ENCODE peak calls at places on chromosomes 4 and X, in six cellular contexts. Z is esophagus squamous epithelium, U is adrenal gland, R is heart left ventricle, C is A549, W is testis. H is an unnamed sample.

GRCh38 chrX:18574591-18574990 is 97.3 kb downstream of the RS1 start:
- DNase-seq in Z (no peak), R (peak; percentile 47), U (peak; percentile 50), C (peak; percentile 9), W (no peak), H (peak; percentile 10)

GRCh38 chrX:151825927-151826471 is 86.7 kb upstream of the MAGEA4 start:
- DNase-seq in U (peak; percentile 33), W (no peak), Z (no peak), C (peak; percentile 77), R (no peak), H (peak; percentile 18)

GRCh38 chr4:7424553-7425111 is 10.1 kb downstream of the PSAPL1 start:
- DNase-seq in C (no peak), U (peak; percentile 10), R (no peak), W (no peak), Z (no peak), H (no peak)

GRCh38 chr4:55635760-55636621 is at the start of gene NMU:
- DNase-seq in R (no peak), C (peak; percentile 19), Z (no peak), W (peak; percentile 42), U (no peak), H (no peak)

GRCh38 chr4:4416981-4417380 is 30.1 kb downstream of the NSG1 start:
- DNase-seq in Z (no peak), R (no peak), C (no peak), U (no peak), W (peak; percentile 11), H (no peak)

GRCh38 chr4:170705907-170706306 is 616.2 kb upstream of the AADAT start:
- DNase-seq in C (no peak), Z (no peak), U (no peak), W (no peak), R (no peak), H (no peak)

GRCh38 chr4:179095585-179096228 is 1653.5 kb upstream of the AGA start:
- DNase-seq in U (no peak), W (peak; percentile 67), R (no peak), C (peak; percentile 3), Z (no peak), H (no peak)

GRCh38 chrX:40201486-40201885 is 103.7 kb upstream of the BCOR start:
- DNase-seq in R (no peak), C (no peak), W (no peak), Z (no peak), U (no peak), H (no peak)

GRCh38 chr4:151990201-151990600 is 229.4 kb upstream of the GATB start:
- DNase-seq in R (no peak), C (peak; percentile 8), Z (no peak), U (no peak), W (no peak), H (no peak)

GRCh38 chr4:181647396-181648107 is 595.6 kb upstream of the TENM3 start:
- DNase-seq in Z (no peak), R (no peak), U (no peak), W (no peak), C (no peak), H (no peak)

GRCh38 chr4:7755529-7755928 is 184.1 kb downstream of the AFAP1 start:
- DNase-seq in C (no peak), R (no peak), U (no peak), W (no peak), Z (no peak), H (no peak)

GRCh38 chrX:18973527-18974192 is 10.3 kb downstream of the PHKA2 start:
- DNase-seq in C (no peak), U (no peak), Z (no peak), W (peak; percentile 52), R (no peak), H (no peak)

GRCh38 chr4:41106081-41106480 is 108.3 kb downstream of the APBB2 start:
- DNase-seq in C (no peak), W (no peak), R (no peak), U (no peak), Z (no peak), H (no peak)

GRCh38 chr4:142378179-142378578 is 467.9 kb downstream of the INPP4B start:
- DNase-seq in C (no peak), U (no peak), R (no peak), Z (no peak), W (no peak), H (no peak)

DNA sequence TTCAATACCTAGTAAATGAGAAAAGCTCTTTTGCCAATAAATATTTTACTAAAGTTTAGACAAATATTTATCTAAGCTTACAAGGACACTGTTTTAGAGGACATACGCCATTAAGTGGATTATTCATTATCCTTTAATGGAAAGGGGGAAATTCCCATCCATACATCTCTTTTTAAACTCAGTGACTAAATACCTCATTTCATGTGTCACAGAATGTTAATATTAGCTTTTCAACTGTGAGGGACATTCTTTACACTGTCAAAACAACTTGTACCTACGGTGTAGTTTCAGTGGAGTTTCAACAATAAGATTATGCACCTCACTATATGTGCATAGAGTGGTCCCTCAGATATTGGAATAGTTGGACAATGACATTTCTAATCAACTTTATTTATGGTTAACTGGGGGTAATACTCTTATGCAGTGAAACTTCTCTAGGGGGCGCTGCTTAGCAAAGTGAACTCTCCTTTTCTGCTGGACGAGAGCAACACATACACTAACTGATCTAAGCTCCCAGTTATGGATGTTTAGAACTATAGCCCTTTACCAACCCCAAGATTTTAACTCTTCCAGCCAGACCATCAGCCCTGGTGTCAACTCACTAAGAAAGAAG is 9.7 kb downstream of the HS6ST2 start:
- DNase-seq in Z (no peak), R (no peak), W (no peak), C (peak; percentile 13), U (no peak), H (no peak)
- TF ChIP-seq CTCF in Z (no peak), R (no peak), W (no peak), C (no peak), U (no peak), H (peak; percentile 18)

GRCh38 chr4:373062-373839 is 35.6 kb downstream of the ZNF141 start:
- DNase-seq in W (no peak), U (no peak), C (no peak), R (no peak), Z (no peak), H (no peak)
- H3K4me3 ChIP-seq in W (no peak overlapping the region), U (no peak overlapping the region), C (no peak overlapping the region), R (no peak overlapping the region), Z (no peak overlapping the region), H (peak overlapping the region; percentile 29)

DNA sequence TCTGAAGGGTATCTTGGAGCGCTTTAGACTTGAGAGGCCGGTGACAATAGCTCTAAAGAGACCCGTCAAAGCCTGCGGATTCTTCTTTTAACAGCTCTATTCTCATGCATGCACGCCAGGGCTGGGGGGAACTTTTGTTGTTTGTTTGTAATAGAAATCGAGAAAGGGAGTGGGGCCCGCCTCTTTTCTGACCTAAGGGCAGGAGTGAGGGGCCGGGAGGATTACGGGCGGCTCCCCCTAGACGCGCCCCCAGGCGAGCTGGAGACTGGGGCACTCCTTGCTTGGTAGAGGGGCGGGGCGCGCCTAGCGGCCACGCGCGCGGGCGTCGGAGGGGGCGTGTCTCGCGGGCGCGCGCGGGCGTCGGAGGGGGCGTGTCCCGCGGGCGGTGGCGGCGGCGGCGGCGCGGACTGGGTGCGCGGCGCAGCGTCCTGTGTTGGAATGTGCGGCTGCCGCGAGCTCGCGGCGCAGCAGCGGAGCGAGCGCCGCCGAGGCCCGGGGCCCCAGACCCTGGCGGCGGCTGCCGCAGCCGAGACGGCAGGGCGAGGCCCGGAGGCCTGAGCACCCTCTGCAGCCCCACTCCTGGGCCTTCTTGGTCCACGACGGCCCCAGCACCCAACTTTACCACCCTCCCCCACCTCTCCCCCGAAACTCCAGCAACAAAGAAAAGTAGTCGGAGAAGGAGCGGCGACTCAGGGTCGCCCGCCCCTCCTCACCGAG is at the start of gene REST:
- DNase-seq in U (peak; percentile 69), W (peak; percentile 84), Z (peak; percentile 28), C (peak; percentile 47), R (peak; percentile 79), H (peak; percentile 61)
- TF ChIP-seq POLR2A in U (peak; percentile 72), W (no peak), Z (peak; percentile 78), C (peak; percentile 28), R (peak; percentile 64), H (peak; percentile 73)

GRCh38 chrX:44203791-44204190 is 139.7 kb downstream of the EFHC2 start:
- DNase-seq in R (no peak), Z (no peak), W (no peak), U (no peak), C (no peak), H (no peak)
- TF ChIP-seq CTCF in R (no peak), Z (no peak), W (no peak), U (no peak), C (no peak), H (no peak)

GRCh38 chr4:105943234-105943633 is 48.0 kb downstream of the NPNT start:
- DNase-seq in U (no peak), Z (no peak), C (no peak), W (no peak), R (no peak), H (no peak)

GRCh38 chr4:105944535-105944934 is 49.3 kb downstream of the NPNT start:
- DNase-seq in C (no peak), R (no peak), U (peak; percentile 28), W (no peak), Z (no peak), H (no peak)

GRCh38 chr4:105951198-105951597 is 55.9 kb downstream of the NPNT start:
- DNase-seq in C (no peak), R (no peak), Z (no peak), W (no peak), U (no peak), H (no peak)

GRCh38 chr4:105950701-105951100 is 55.4 kb downstream of the NPNT start:
- DNase-seq in R (no peak), C (no peak), W (no peak), U (no peak), Z (no peak), H (no peak)

DNA sequence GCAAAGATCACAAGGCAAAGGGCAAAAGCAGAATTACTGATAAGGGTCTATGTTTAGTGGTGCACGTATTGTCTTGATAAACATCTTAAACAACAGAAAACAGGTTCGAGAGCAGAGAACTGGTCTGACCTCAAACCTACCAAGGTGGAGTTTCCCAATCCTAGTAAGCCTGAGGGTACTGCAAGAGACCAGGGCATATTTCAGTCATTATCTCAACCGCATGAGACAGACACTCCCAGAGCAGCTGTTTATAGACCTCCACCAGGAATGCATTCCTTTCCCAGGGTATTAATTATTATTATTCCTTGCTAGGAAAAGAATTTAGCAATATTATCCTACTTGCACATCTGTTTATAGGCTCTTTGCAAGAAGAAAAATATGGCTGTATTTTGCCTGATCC is 51.5 kb downstream of the NPNT start:
- DNase-seq in W (no peak), R (no peak), Z (no peak), U (no peak), C (no peak), H (no peak)
- H3K4me3 ChIP-seq in W (no peak overlapping the region), R (no peak overlapping the region), Z (no peak overlapping the region), U (no peak overlapping the region), C (no peak overlapping the region), H (no peak overlapping the region)

H was measured in gastrocnemius medialis.